ENCODE peak calls at places on chromosomes 4 and X, in six cellular contexts. S is mesendoderm, V is GM23338, Y is colonic mucosa, U is stomach, R is GM23248. D is an unnamed sample.

GRCh38 chr4:38283724-38284123 is 323.5 kb downstream of the PTTG2 start:
- DNase-seq in S (no peak), V (no peak), Y (no peak), U (no peak), R (no peak), D (no peak)

GRCh38 chr4:11710484-11710883 is 281.8 kb upstream of the HS3ST1 start:
- DNase-seq in S (no peak), V (no peak), Y (no peak), U (no peak), R (no peak), D (no peak)

GRCh38 chrX:119899125-119899524 is 3.4 kb downstream of the AKAP14 start:
- DNase-seq in S (no peak), V (no peak), Y (peak; percentile 22), U (no peak), R (peak; percentile 12), D (no peak)

GRCh38 chr4:1305781-1306455 is 16.2 kb downstream of the MAEA start:
- DNase-seq in S (no peak), V (no peak), Y (peak; percentile 77), U (no peak), R (no peak), D (no peak)

GRCh38 chr4:149997881-149998421 is 80.3 kb upstream of the DCLK2 start:
- DNase-seq in S (peak; percentile 37), V (no peak), Y (peak; percentile 63), U (no peak), R (peak; percentile 76), D (no peak)

GRCh38 chrX:154409222-154409871 is at the start of gene DNASE1L1:
- DNase-seq in S (peak; percentile 96), V (peak; percentile 86), Y (peak; percentile 91), U (peak; percentile 90), R (peak; percentile 91), D (peak; percentile 92)

GRCh38 chr4:182014164-182014563 is 229.0 kb upstream of the TENM3 start:
- DNase-seq in S (no peak), V (no peak), Y (no peak), U (no peak), R (no peak), D (no peak)

GRCh38 chr4:13415068-13415785 is 68.9 kb downstream of the RAB28 start:
- DNase-seq in S (no peak), V (peak; percentile 53), Y (no peak), U (no peak), R (no peak), D (no peak)

GRCh38 chrX:121298499-121298898 is 251.1 kb downstream of the GLUD2 start:
- DNase-seq in S (no peak), V (no peak), Y (no peak), U (no peak), R (no peak), D (no peak)

GRCh38 chr4:30610361-30610760 is 109.8 kb upstream of the PCDH7 start:
- DNase-seq in S (no peak), V (no peak), Y (no peak), U (no peak), R (no peak), D (no peak)

GRCh38 chr4:1290165-1290977 is 680 bp downstream of the MAEA start:
- DNase-seq in S (peak; percentile 52), V (no peak), Y (peak; percentile 59), U (peak; percentile 64), R (peak; percentile 68), D (peak; percentile 55)

GRCh38 chrX:136196691-136197155 is 49.4 kb downstream of the FHL1 start:
- DNase-seq in S (no peak), V (no peak), Y (no peak), U (no peak), R (no peak), D (no peak)

GRCh38 chr4:73868206-73869129 is 725 bp upstream of the CXCL1 start:
- DNase-seq in S (peak; percentile 42), V (peak; percentile 54), Y (peak; percentile 39), U (no peak), R (no peak), D (no peak)

GRCh38 chr4:8278009-8278395 is 8.4 kb downstream of the HTRA3 start:
- DNase-seq in S (no peak), V (no peak), Y (no peak), U (no peak), R (peak; percentile 57), D (no peak)

GRCh38 chrX:8868906-8869305 is 67.7 kb upstream of the FAM9A start:
- DNase-seq in S (no peak), V (no peak), Y (no peak), U (no peak), R (peak; percentile 67), D (no peak)

GRCh38 chrX:26442340-26442739 is 226.4 kb downstream of the MAGEB5 start:
- DNase-seq in S (peak; percentile 40), V (peak; percentile 43), Y (no peak), U (no peak), R (peak; percentile 36), D (peak; percentile 2)

GRCh38 chr4:142516686-142517145 is 329.4 kb downstream of the INPP4B start:
- DNase-seq in S (no peak), V (no peak), Y (no peak), U (no peak), R (peak; percentile 59), D (no peak)

GRCh38 chr4:126223784-126224407 is 909.1 kb downstream of the FAT4 start:
- DNase-seq in S (peak; percentile 28), V (peak; percentile 39), Y (no peak), U (no peak), R (peak; percentile 36), D (no peak)

GRCh38 chrX:76109654-76110053 is 63.2 kb upstream of the PBDC1 start:
- DNase-seq in S (peak; percentile 45), V (peak; percentile 21), Y (no peak), U (no peak), R (no peak), D (peak; percentile 25)

GRCh38 chr4:70627620-70628019 is 924 bp upstream of the ENAM start:
- DNase-seq in S (no peak), V (no peak), Y (no peak), U (no peak), R (no peak), D (no peak)

GRCh38 chr4:70630162-70630561 is 1.6 kb downstream of the ENAM start:
- DNase-seq in S (no peak), V (no peak), Y (no peak), U (no peak), R (no peak), D (no peak)

GRCh38 chr4:70632028-70632427 is 3.5 kb downstream of the ENAM start:
- DNase-seq in S (peak; percentile 19), V (no peak), Y (no peak), U (no peak), R (peak; percentile 6), D (no peak)

GRCh38 chr4:70628444-70628843 is at the start of gene ENAM:
- DNase-seq in S (no peak), V (no peak), Y (no peak), U (no peak), R (no peak), D (no peak)

DNA sequence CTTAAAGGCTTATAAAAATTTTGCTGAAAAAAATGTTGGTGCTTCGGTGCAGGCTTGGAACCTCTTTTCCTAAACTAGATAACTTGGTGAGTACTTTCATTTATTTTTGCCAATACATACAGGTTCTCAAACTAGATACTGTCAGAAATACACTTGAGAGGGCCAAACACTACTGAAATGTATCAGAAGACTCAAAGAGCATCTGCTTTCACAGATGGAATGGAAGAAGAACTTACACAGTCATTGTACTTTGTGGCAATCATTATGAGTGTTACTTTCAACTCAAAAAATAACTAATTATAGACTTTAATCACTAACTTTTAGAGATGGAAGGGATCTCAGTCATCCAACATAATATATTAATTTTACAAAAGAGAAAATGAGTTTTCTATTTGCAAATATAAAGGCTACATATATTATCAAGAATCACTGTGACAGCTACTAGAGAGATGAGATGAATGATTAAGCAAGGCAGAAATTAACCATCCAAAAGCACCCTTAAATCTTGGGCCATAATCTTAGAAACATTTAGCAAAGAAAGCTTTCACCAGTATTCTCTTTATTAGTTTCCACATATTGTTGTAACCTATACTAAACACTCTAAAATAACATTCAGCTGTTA is 1.0 kb downstream of the ENAM start:
- DNase-seq in S (no peak), V (no peak), Y (no peak), U (no peak), R (no peak), D (no peak)
- H3K4me3 ChIP-seq in S (no peak overlapping the region), V (no peak overlapping the region), Y (no peak overlapping the region), U (no peak overlapping the region), R (no peak overlapping the region), D (no peak overlapping the region)

GRCh38 chr4:7193040-7193958 is 961 bp downstream of the SORCS2 start:
- DNase-seq in S (peak; percentile 24), V (peak; percentile 52), Y (no peak), U (no peak), R (peak; percentile 50), D (peak; percentile 78)
- H3K27me3 ChIP-seq in S (peaks cover 6% of the 10 kb centered on the region), V (peaks cover 22% of the 10 kb centered on the region), Y (peaks cover 13% of the 10 kb centered on the region), U (no peaks in the 10 kb centered on the region), R (peaks cover 31% of the 10 kb centered on the region), D (peaks cover 23% of the 10 kb centered on the region)

GRCh38 chrX:2486476-2487133 is 14.2 kb downstream of the DHRSX start:
- DNase-seq in S (no peak), V (no peak), Y (no peak), U (no peak), R (no peak), D (peak; percentile 33)
- H3K36me3 ChIP-seq in S (peaks cover 8% of the 10 kb centered on the region), V (no peaks in the 10 kb centered on the region), Y (peaks cover 6% of the 10 kb centered on the region), U (peaks cover 45% of the 10 kb centered on the region), R (no peaks in the 10 kb centered on the region), D (peaks cover 15% of the 10 kb centered on the region)

GRCh38 chrX:853304-853703 is 222.7 kb downstream of the SHOX start:
- DNase-seq in S (no peak), V (no peak), Y (no peak), U (no peak), R (no peak), D (no peak)

GRCh38 chrX:861335-861890 is 230.8 kb downstream of the SHOX start:
- DNase-seq in S (no peak), V (no peak), Y (no peak), U (no peak), R (no peak), D (no peak)

GRCh38 chrX:856901-857300 is 226.3 kb downstream of the SHOX start:
- DNase-seq in S (no peak), V (no peak), Y (no peak), U (no peak), R (no peak), D (no peak)

GRCh38 chrX:859329-859728 is 228.7 kb downstream of the SHOX start:
- DNase-seq in S (no peak), V (no peak), Y (no peak), U (no peak), R (no peak), D (no peak)

GRCh38 chrX:858542-859078 is 228.0 kb downstream of the SHOX start:
- DNase-seq in S (no peak), V (no peak), Y (no peak), U (no peak), R (no peak), D (no peak)
- H3K4me3 ChIP-seq in S (no peak overlapping the region), V (no peak overlapping the region), Y (no peak overlapping the region), U (no peak overlapping the region), R (no peak overlapping the region), D (no peak overlapping the region)

GRCh38 chrX:153392642-153393321 is 8.4 kb downstream of the PNMA6E start:
- DNase-seq in S (no peak), V (no peak), Y (no peak), U (no peak), R (no peak), D (peak; percentile 17)
- H3K27me3 ChIP-seq in S (no peaks in the 10 kb centered on the region), V (no peaks in the 10 kb centered on the region), Y (no peaks in the 10 kb centered on the region), U (no peaks in the 10 kb centered on the region), R (no peaks in the 10 kb centered on the region), D (no peaks in the 10 kb centered on the region)